ENCODE peak calls at places on chromosome 1, in five cellular contexts. S is IMR-90; O is stimulated activated CD4-positive, alpha-beta T cell treated with anti-CD3 and anti-CD28 coated beads, Interleukin-15, amount 100 ng/mL, for 24 hours; I is dermis microvascular lymphatic vessel endothelial cell; P is skeletal muscle cell. J is an unnamed sample.
A peak's percentile ranks its signal among the peaks of the same experiment; 100 is the strongest.

GRCh38 chr1:62687903-62688686 is at the start of gene DOCK7:
- DNase-seq in S (peak; percentile 74), O (peak; percentile 67), I (peak; percentile 83), P (no peak), J (peak; percentile 29)

GRCh38 chr1:86423473-86423872 is 498 bp upstream of the CLCA2 start:
- DNase-seq in S (no peak), O (no peak), I (no peak), P (no peak), J (no peak)

GRCh38 chr1:147558045-147558444 is 16.7 kb downstream of the BCL9 start:
- DNase-seq in S (no peak), O (no peak), I (no peak), P (no peak), J (no peak)

GRCh38 chr1:165954940-165955339 is 127.5 kb downstream of the UCK2 start:
- DNase-seq in S (peak; percentile 69), O (no peak), I (no peak), P (peak; percentile 58), J (no peak)

GRCh38 chr1:82586473-82586872 is 785.7 kb downstream of the ADGRL2 start:
- DNase-seq in S (no peak), O (no peak), I (no peak), P (no peak), J (no peak)

GRCh38 chr1:3071507-3072177 is 2.6 kb downstream of the PRDM16 start:
- DNase-seq in S (no peak), O (no peak), I (no peak), P (no peak), J (no peak)

GRCh38 chr1:4786061-4786460 is 131.7 kb downstream of the AJAP1 start:
- DNase-seq in S (no peak), O (no peak), I (no peak), P (no peak), J (no peak)

GRCh38 chr1:56416385-56416972 is 162.9 kb downstream of the PLPP3 start:
- DNase-seq in S (no peak), O (no peak), I (peak; percentile 30), P (no peak), J (no peak)